ENCODE peak calls at places on chromosomes 4 and X, in five cellular contexts. D is GM13977, T is Daoy, I is HEK293T, M is spleen. R is an unnamed sample.

GRCh38 chr4:183171484-183172267 is 72.6 kb downstream of the WWC2 start:
- DNase-seq in D (no peak), M (no peak), T (no peak), I (no peak), R (no peak)

GRCh38 chr4:3269105-3269927 is 20.4 kb downstream of the MSANTD1 start:
- DNase-seq in D (no peak), M (no peak), T (no peak), I (no peak), R (no peak)

GRCh38 chr4:74838746-74839370 is 44.5 kb upstream of the BTC start:
- DNase-seq in T (no peak), D (no peak), I (no peak), M (no peak), R (peak; percentile 19)

GRCh38 chr4:6893449-6894085 is 16.1 kb upstream of the TBC1D14 start:
- DNase-seq in D (no peak), I (no peak), M (peak; percentile 70), T (no peak), R (no peak)

GRCh38 chr4:112509243-112510190 is 6.5 kb downstream of the NEUROG2 start:
- DNase-seq in D (no peak), M (no peak), T (no peak), I (no peak), R (no peak)

GRCh38 chr4:168787334-168787733 is 222.7 kb downstream of the CBR4 start:
- DNase-seq in T (no peak), D (no peak), I (no peak), M (no peak), R (no peak)

GRCh38 chrX:2928127-2928582 is 984 bp downstream of the ARSD start:
- DNase-seq in M (peak; percentile 89), I (no peak), T (no peak), D (no peak), R (no peak)

GRCh38 chrX:10014462-10015373 is 47.6 kb downstream of the CLDN34 start:
- DNase-seq in I (peak; percentile 78), M (peak; percentile 95), T (peak; percentile 87), D (peak; percentile 87), R (peak; percentile 91)

GRCh38 chr4:183906486-183906735 is 1.3 kb downstream of the STOX2 start:
- DNase-seq in I (no peak), T (no peak), D (no peak), M (no peak), R (no peak)

GRCh38 chr4:86296865-86297264 is 63.0 kb downstream of the MAPK10 start:
- DNase-seq in I (no peak), D (no peak), T (no peak), M (no peak), R (no peak)

GRCh38 chrX:18875256-18875878 is 108.5 kb downstream of the PHKA2 start:
- DNase-seq in I (no peak), M (peak; percentile 63), T (peak; percentile 20), D (no peak), R (peak; percentile 62)

GRCh38 chr4:186149872-186150271 is 41.5 kb upstream of the CYP4V2 start:
- DNase-seq in T (peak; percentile 47), D (no peak), M (no peak), I (no peak), R (peak; percentile 74)

GRCh38 chrX:25523574-25523973 is 507.8 kb upstream of the ARX start:
- DNase-seq in T (no peak), M (no peak), D (peak; percentile 23), I (peak; percentile 53), R (peak; percentile 68)

GRCh38 chrX:10841579-10841978 is 221.2 kb upstream of the MID1 start:
- DNase-seq in T (no peak), I (no peak), M (no peak), D (no peak), R (no peak)

GRCh38 chrX:54444752-54445151 is 4.5 kb downstream of the TSR2 start:
- DNase-seq in I (no peak), M (peak; percentile 63), T (no peak), D (no peak), R (no peak)